ENCODE peak calls at places on chromosome 2, in eight cellular contexts. N, A, V, S, J, M, F and P are unnamed samples.

GRCh38 chr2:198144621-198145020 is 340.2 kb downstream of the PLCL1 start:
- DNase-seq in N (no peak), A (no peak), V (no peak), S (no peak), J (no peak), M (no peak), F (no peak), P (no peak)

GRCh38 chr2:107437807-107438206 is 388.9 kb upstream of the RGPD4 start:
- DNase-seq in N (no peak), A (no peak), V (peak; percentile 9), S (no peak), J (no peak), M (no peak), F (no peak), P (no peak)

GRCh38 chr2:162475661-162476060 is 131.7 kb downstream of the GCA start:
- DNase-seq in N (no peak), A (no peak), V (no peak), S (peak; percentile 63), J (no peak), M (no peak), F (no peak), P (no peak)

GRCh38 chr2:47771211-47771610 is 11.7 kb upstream of the MSH6 start:
- DNase-seq in N (peak; percentile 81), A (no peak), V (peak; percentile 69), S (no peak), J (no peak), M (no peak), F (peak; percentile 97), P (no peak)

GRCh38 chr2:231182500-231182899 is 15.9 kb upstream of the ARMC9 start:
- DNase-seq in N (no peak), A (no peak), V (no peak), S (no peak), J (peak; percentile 22), M (no peak), F (no peak), P (no peak)

GRCh38 chr2:3598912-3599854 is 4.3 kb downstream of the COLEC11 start:
- DNase-seq in N (no peak), A (no peak), V (no peak), S (no peak), J (no peak), M (no peak), F (no peak), P (no peak)

GRCh38 chr2:19627359-19627758 is 268.9 kb upstream of the OSR1 start:
- DNase-seq in N (no peak), A (no peak), V (no peak), S (no peak), J (no peak), M (no peak), F (no peak), P (no peak)

GRCh38 chr2:230067990-230068657 is 600 bp downstream of the SLC16A14 start:
- DNase-seq in N (peak; percentile 50), A (no peak), V (peak; percentile 27), S (peak; percentile 81), J (peak; percentile 52), M (peak; percentile 72), F (peak; percentile 13), P (peak; percentile 35)

GRCh38 chr2:86225581-86225980 is 26.3 kb downstream of the MRPL35 start:
- DNase-seq in N (peak; percentile 76), A (peak; percentile 57), V (peak; percentile 21), S (no peak), J (no peak), M (peak; percentile 81), F (no peak), P (no peak)

GRCh38 chr2:45992746-45993475 is 304.3 kb upstream of the EPAS1 start:
- DNase-seq in N (no peak), A (no peak), V (no peak), S (no peak), J (no peak), M (no peak), F (no peak), P (no peak)

GRCh38 chr2:128602699-128603101 is 284.0 kb upstream of the HS6ST1 start:
- DNase-seq in N (no peak), A (no peak), V (no peak), S (peak; percentile 44), J (no peak), M (no peak), F (no peak), P (no peak)

GRCh38 chr2:3960106-3960505 is 256.7 kb downstream of the DCDC2C start:
- DNase-seq in N (no peak), A (no peak), V (no peak), S (no peak), J (no peak), M (no peak), F (no peak), P (no peak)

GRCh38 chr2:49255325-49256023 is 101.2 kb upstream of the FSHR start:
- DNase-seq in N (peak; percentile 6), A (no peak), V (peak; percentile 57), S (no peak), J (no peak), M (no peak), F (no peak), P (no peak)

GRCh38 chr2:96868555-96869280 is 1.2 kb downstream of the SEMA4C start:
- DNase-seq in N (peak; percentile 82), A (peak; percentile 33), V (peak; percentile 97), S (peak; percentile 89), J (peak; percentile 75), M (peak; percentile 84), F (peak; percentile 91), P (peak; percentile 92)

GRCh38 chr2:10811552-10811951 is 1.0 kb downstream of the PDIA6 start:
- DNase-seq in N (peak; percentile 43), A (no peak), V (peak; percentile 13), S (no peak), J (no peak), M (peak; percentile 50), F (no peak), P (no peak)

GRCh38 chr2:238566001-238566645 is 139.4 kb downstream of the ASB1 start:
- DNase-seq in N (no peak), A (no peak), V (no peak), S (no peak), J (no peak), M (no peak), F (no peak), P (no peak)

GRCh38 chr2:143056548-143056947 is 72.7 kb upstream of the ARHGAP15 start:
- DNase-seq in N (no peak), A (no peak), V (no peak), S (no peak), J (no peak), M (no peak), F (no peak), P (no peak)

GRCh38 chr2:186966015-186966414 is 117.0 kb upstream of the ZSWIM2 start:
- DNase-seq in N (no peak), A (no peak), V (no peak), S (no peak), J (no peak), M (no peak), F (no peak), P (no peak)

GRCh38 chr2:240800241-240800640 is 19.8 kb downstream of the KIF1A start:
- DNase-seq in N (no peak), A (no peak), V (peak; percentile 92), S (no peak), J (no peak), M (no peak), F (peak; percentile 3), P (no peak)

GRCh38 chr2:70046534-70046933 is 40.7 kb upstream of the PCBP1 start:
- DNase-seq in N (no peak), A (no peak), V (no peak), S (no peak), J (no peak), M (no peak), F (no peak), P (no peak)
- TF ChIP-seq CTCF in N (no peak), A (no peak), V (no peak), S (no peak), J (no peak), M (no peak), F (no peak), P (no peak)

GRCh38 chr2:85114586-85115330 is 18.4 kb upstream of the TCF7L1 start:
- DNase-seq in N (no peak), A (no peak), V (no peak), S (no peak), J (no peak), M (no peak), F (no peak), P (no peak)

GRCh38 chr2:85120363-85120762 is 12.8 kb upstream of the TCF7L1 start:
- DNase-seq in N (no peak), A (no peak), V (no peak), S (no peak), J (no peak), M (no peak), F (no peak), P (no peak)

GRCh38 chr2:85112906-85113625 is 20.1 kb upstream of the TCF7L1 start:
- DNase-seq in N (no peak), A (no peak), V (no peak), S (no peak), J (no peak), M (no peak), F (peak; percentile 55), P (no peak)

GRCh38 chr2:85119900-85120299 is 13.3 kb upstream of the TCF7L1 start:
- DNase-seq in N (no peak), A (no peak), V (no peak), S (no peak), J (no peak), M (no peak), F (no peak), P (no peak)

GRCh38 chr2:85116207-85116606 is 17.0 kb upstream of the TCF7L1 start:
- DNase-seq in N (no peak), A (no peak), V (no peak), S (no peak), J (no peak), M (no peak), F (no peak), P (no peak)
- H3K27me3 ChIP-seq in N (peaks cover 10% of the 10 kb centered on the region), A (no peaks in the 10 kb centered on the region), V (peaks cover 19% of the 10 kb centered on the region), S (no peaks in the 10 kb centered on the region), J (no peaks in the 10 kb centered on the region), M (no peaks in the 10 kb centered on the region), F (peaks cover 17% of the 10 kb centered on the region), P (no peaks in the 10 kb centered on the region)

GRCh38 chr2:98099939-98100743 is 13.2 kb downstream of the VWA3B start:
- DNase-seq in N (no peak), A (no peak), V (no peak), S (no peak), J (peak; percentile 31), M (no peak), F (no peak), P (no peak)
- TF ChIP-seq CTCF in N (no peak), A (no peak), V (no peak), S (no peak), J (no peak), M (no peak), F (no peak), P (no peak)

GRCh38 chr2:126775300-126775985 is 119.5 kb downstream of the GYPC start:
- DNase-seq in N (no peak), A (no peak), V (no peak), S (no peak), J (no peak), M (no peak), F (no peak), P (peak; percentile 10)

GRCh38 chr2:126776255-126776654 is 120.3 kb downstream of the GYPC start:
- DNase-seq in N (no peak), A (no peak), V (no peak), S (no peak), J (no peak), M (no peak), F (no peak), P (no peak)

GRCh38 chr2:126774761-126775160 is 118.8 kb downstream of the GYPC start:
- DNase-seq in N (no peak), A (no peak), V (no peak), S (no peak), J (no peak), M (no peak), F (no peak), P (no peak)

GRCh38 chr2:126771501-126772195 is 115.7 kb downstream of the GYPC start:
- DNase-seq in N (no peak), A (no peak), V (no peak), S (no peak), J (no peak), M (no peak), F (no peak), P (peak; percentile 38)

GRCh38 chr2:126774290-126774689 is 118.3 kb downstream of the GYPC start:
- DNase-seq in N (no peak), A (no peak), V (no peak), S (no peak), J (no peak), M (no peak), F (no peak), P (no peak)
- H3K27me3 ChIP-seq in N (no peaks in the 10 kb centered on the region), A (no peaks in the 10 kb centered on the region), V (peaks cover 10% of the 10 kb centered on the region), S (no peaks in the 10 kb centered on the region), J (no peaks in the 10 kb centered on the region), M (no peaks in the 10 kb centered on the region), F (peaks cover 13% of the 10 kb centered on the region), P (peaks cover 4% of the 10 kb centered on the region)